ENCODE peak calls at places on chromosomes 3 and 15, in nine cellular contexts. I is thyroid gland, Y is HCT116, M is Peyer's patch, F is breast epithelium, J is stomach, S is adrenal gland, D is lower leg skin, Z is A549. N is an unnamed sample.

GRCh38 chr3:94875149-94875548 is 812.3 kb downstream of the NSUN3 start:
- DNase-seq in I (no peak), S (no peak), F (no peak), D (no peak), J (no peak), Y (no peak), Z (no peak), M (no peak), N (no peak)

GRCh38 chr3:61927332-61927731 is 366.0 kb downstream of the PTPRG start:
- DNase-seq in J (no peak), F (peak), D (peak), S (peak), M (no peak), I (peak), Z (no peak), Y (no peak), N (no peak)

GRCh38 chr15:83365370-83365938 is 81.0 kb upstream of the BNC1 start:
- DNase-seq in M (no peak), S (peak), Y (peak), J (no peak), F (no peak), I (peak), D (peak), Z (peak), N (no peak)

GRCh38 chr15:65902373-65902772 is 33.1 kb downstream of the RAB11A start:
- DNase-seq in S (peak), F (no peak), D (peak), Z (peak), I (peak), M (peak), Y (peak), J (peak), N (no peak)

GRCh38 chr3:30342319-30343060 is 263.9 kb upstream of the TGFBR2 start:
- DNase-seq in F (no peak), J (no peak), S (peak), Z (peak), D (peak), Y (peak), M (no peak), I (no peak), N (no peak)

GRCh38 chr15:55823699-55824098 is 80.7 kb upstream of the PRTG start:
- DNase-seq in J (no peak), F (no peak), Z (no peak), D (no peak), S (no peak), Y (no peak), M (no peak), I (no peak), N (no peak)

GRCh38 chr15:55916666-55917409 is 76.6 kb downstream of the NEDD4 start:
- DNase-seq in S (no peak), J (no peak), I (peak), F (no peak), D (no peak), Z (no peak), Y (no peak), M (no peak), N (no peak)

GRCh38 chr15:83057002-83057401 is 10.1 kb downstream of the BTBD1 start:
- DNase-seq in F (no peak), J (no peak), S (no peak), Y (no peak), Z (no peak), M (no peak), D (no peak), I (no peak), N (no peak)

GRCh38 chr3:171160326-171160725 is 133.8 kb upstream of the SLC2A2 start:
- DNase-seq in I (no peak), Z (no peak), F (no peak), J (no peak), D (no peak), M (no peak), Y (no peak), S (no peak), N (no peak)

GRCh38 chr3:38655708-38656300 is 6.3 kb upstream of the SCN5A start:
- DNase-seq in I (peak), D (no peak), F (no peak), S (no peak), Y (peak), M (no peak), J (no peak), Z (no peak), N (no peak)

GRCh38 chr3:66053009-66053782 is 14.5 kb upstream of the MAGI1 start:
- DNase-seq in D (no peak), Z (no peak), J (peak), M (no peak), Y (no peak), F (no peak), S (no peak), I (peak), N (no peak)

GRCh38 chr15:38370079-38370478 is 83.8 kb upstream of the FAM98B start:
- DNase-seq in F (no peak), D (no peak), Z (no peak), S (no peak), J (no peak), Y (no peak), M (no peak), I (no peak), N (no peak)

DNA sequence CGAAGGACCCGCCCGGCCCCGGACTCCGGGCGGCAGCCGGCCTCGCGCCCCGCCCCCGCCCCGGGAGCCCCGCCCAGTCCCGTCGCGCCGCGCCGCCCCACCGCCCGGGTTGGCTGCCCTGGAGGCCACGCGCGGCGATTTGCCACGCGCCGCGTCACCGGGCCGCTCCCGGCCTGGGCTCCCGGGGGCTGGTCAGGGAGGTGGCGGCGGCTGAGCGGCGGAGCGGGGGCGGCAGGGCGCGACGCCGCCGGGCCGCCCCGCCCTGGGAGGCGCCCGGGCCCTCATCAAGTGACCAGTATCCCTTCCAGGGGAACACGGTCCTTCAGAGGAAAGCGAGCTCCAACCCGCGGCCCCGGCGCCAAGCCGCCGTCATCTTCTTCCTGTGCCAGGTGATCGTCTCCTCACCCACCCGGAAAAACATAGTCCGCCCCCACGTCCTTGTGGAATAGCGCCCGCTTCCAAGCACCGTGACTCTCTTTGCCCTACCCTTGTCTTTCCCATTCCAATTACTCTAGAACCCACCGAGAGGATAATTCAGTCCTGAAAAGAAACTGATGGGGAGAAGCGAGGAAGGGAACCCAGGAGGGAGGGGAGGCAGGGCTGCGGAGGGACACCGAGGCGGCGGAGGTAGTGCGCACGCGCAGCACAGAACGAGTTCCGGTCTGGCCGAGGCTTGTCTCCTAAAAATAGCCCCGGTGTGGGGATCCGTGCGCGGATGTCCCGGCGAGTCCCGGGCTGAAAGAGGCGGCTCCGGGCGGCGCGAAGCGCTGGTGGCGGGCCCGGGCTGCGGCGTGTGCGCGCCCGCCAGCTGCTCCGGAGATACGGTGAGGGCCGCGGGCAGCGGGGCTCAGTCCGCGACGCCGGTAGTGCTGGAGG is at the start of gene MEF2A:
- DNase-seq in S (peak), F (peak), M (peak), Y (peak), D (peak), Z (peak), J (peak), I (peak), N (peak)
- TF ChIP-seq POLR2A in S (peak), F (peak), M (peak), Y (peak), D (peak), Z (peak), J (no peak), I (peak), N (peak)

DNA sequence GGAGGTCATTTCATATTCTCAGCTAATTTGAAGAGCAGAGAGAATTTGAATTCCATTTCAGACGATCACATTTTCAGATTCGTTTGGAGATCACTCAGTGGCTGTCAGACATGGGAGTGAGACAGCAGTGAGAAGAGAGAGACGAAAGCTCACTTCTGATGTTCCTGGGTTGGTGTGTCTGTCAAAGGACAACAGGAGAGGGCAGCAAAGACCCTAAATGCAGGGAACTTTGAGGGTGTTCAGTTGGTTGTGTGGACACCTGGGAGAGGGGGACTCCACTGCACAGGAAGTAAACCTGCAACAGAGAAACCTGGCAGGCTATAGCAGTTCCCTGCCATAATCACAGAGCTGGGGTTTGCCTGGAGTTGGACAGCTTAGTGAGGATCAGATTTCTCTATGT is 675.1 kb downstream of the SQOR start:
- DNase-seq in S (no peak), Y (no peak), D (no peak), J (no peak), Z (no peak), M (no peak), I (no peak), F (no peak), N (no peak)
- TF ChIP-seq POLR2A in S (no peak), Y (no peak), D (no peak), J (no peak), Z (no peak), M (no peak), I (no peak), F (no peak), N (no peak)

DNA sequence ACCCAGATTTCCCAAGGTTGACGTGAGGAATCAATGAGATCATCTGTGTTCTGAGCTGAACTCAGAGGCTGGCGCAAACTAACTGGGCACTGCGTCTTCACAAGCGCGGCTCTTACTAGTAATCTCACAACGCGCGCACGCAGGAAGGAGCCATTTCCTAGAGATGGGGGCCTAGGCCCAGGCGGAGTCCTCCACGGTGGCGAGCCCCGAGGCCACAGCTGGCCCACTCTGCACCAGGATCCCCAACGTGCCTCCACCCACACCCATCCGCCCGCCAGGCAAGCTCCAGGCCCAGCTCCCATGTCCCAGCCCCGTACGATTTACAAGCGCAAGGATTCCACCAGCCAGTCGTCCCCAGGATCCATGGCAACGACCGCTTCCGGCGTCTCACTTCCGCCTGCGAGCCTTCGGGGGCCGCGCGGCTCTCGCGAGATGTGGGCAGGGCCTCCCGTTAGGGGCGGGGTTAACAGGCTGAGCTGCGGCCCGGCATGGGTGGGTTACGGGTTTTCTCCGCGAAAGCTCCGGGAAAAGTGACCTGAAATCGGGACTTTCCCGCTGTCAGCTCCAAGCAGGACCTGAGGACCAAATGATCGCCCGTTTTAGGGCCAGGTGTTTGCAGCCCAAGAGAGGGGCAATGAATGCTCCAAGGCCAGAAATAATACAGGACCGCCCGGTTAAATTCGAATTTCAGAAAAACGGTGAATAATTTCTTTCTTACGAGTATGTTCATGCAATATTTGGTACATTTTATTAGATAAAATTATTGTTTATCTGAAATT is at the start of gene WDR73:
- DNase-seq in Z (peak), Y (peak), S (peak), D (peak), M (peak), I (peak), F (peak), J (peak), N (peak)
- TF ChIP-seq POLR2A in Z (peak), Y (peak), S (peak), D (no peak), M (no peak), I (peak), F (peak), J (no peak), N (peak)

DNA sequence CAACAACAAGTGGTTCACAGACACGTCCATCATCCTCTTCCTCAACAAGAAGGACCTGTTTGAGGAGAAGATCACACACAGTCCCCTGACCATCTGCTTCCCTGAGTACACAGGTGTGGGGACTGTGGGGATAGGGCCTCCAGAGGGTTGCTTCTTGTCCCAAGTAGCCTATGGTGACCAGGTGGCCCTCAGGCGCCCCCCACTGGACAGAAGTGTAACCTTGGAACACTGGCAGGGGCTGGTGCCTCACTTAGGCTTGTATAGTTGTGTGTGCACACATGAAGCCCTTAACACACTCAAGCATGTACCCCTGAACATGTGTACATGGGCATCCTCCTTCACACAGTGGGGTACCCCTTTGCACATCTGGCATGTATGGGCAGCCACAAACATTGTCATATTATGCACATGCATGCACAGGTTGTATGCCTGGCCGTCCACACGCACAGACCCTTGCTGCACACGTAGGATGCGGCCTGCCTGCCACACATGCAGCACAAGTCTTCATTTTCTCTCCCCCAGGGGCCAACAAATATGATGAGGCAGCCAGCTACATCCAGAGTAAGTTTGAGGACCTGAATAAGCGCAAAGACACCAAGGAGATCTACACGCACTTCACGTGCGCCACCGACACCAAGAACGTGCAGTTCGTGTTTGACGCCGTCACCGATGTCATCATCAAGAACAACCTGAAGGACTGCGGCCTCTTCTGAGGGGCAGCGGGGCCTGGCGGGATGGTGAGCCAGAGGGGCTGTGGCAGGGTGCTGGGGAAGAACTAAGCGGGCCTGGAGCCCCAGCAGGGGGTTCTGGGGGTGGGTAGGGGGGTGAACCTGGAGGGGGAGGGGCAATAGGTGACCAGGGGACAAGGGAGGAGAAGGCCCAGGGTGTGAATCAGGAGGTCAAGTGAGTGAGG is 11.7 kb upstream of the SEMA3B start:
- DNase-seq in D (no peak), F (no peak), I (no peak), M (peak), Y (no peak), S (no peak), J (peak), Z (no peak), N (no peak)
- TF ChIP-seq POLR2A in D (no peak), F (no peak), I (no peak), M (no peak), Y (no peak), S (no peak), J (no peak), Z (no peak), N (no peak)

DNA sequence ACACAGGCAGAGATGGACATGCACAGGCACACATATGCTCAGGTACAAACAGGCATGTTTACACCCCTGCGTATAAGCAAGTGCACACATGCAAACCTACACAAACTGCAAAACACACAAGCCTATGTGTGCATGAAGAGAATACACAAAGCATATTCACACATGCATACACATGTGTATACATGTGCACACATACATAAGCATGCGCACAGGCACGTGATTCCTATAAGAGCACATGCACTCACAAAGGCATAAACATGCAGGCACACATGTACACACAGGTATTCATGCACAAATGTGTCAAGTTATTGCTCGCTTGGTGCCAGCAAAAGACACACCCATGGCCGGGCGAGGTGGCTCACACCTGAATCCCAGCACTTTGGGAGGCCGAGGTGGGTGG is 1.4 kb upstream of the GNAT1 start:
- DNase-seq in D (no peak), I (no peak), F (no peak), M (no peak), J (no peak), Z (no peak), S (no peak), Y (no peak), N (no peak)
- TF ChIP-seq POLR2A in D (no peak), I (no peak), F (no peak), M (no peak), J (no peak), Z (no peak), S (no peak), Y (no peak), N (no peak)

DNA sequence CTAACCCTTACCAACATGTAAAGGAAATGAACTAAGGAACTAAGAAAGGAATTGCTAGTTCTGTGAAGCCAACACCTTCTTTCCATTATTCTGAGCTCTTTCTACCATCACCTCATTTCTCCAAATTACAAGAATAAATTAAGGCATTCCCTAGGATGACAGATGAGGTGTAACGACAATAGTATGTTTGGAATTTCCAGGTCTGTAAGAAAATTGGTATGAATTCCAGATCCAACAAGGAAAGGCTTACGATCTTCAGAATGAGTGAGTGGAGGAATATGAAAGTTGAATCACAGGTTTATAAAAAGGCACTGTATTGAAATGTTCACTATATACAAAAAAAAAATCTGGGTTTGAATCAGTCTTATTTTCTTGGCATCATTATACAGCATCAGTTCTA is 4.5 kb upstream of the NANOGP8 start:
- DNase-seq in F (no peak), J (no peak), Y (no peak), Z (no peak), D (no peak), M (no peak), S (no peak), I (no peak), N (no peak)
- TF ChIP-seq POLR2A in F (no peak), J (no peak), Y (no peak), Z (no peak), D (no peak), M (no peak), S (no peak), I (no peak), N (no peak)

GRCh38 chr3:179147571-179148445 is at the start of gene PIK3CA:
- DNase-seq in M (peak), I (peak), F (peak), D (peak), Z (peak), J (peak), S (peak), Y (peak), N (peak)
- TF ChIP-seq POLR2A in M (peak), I (peak), F (no peak), D (no peak), Z (peak), J (no peak), S (no peak), Y (peak), N (peak)

DNA sequence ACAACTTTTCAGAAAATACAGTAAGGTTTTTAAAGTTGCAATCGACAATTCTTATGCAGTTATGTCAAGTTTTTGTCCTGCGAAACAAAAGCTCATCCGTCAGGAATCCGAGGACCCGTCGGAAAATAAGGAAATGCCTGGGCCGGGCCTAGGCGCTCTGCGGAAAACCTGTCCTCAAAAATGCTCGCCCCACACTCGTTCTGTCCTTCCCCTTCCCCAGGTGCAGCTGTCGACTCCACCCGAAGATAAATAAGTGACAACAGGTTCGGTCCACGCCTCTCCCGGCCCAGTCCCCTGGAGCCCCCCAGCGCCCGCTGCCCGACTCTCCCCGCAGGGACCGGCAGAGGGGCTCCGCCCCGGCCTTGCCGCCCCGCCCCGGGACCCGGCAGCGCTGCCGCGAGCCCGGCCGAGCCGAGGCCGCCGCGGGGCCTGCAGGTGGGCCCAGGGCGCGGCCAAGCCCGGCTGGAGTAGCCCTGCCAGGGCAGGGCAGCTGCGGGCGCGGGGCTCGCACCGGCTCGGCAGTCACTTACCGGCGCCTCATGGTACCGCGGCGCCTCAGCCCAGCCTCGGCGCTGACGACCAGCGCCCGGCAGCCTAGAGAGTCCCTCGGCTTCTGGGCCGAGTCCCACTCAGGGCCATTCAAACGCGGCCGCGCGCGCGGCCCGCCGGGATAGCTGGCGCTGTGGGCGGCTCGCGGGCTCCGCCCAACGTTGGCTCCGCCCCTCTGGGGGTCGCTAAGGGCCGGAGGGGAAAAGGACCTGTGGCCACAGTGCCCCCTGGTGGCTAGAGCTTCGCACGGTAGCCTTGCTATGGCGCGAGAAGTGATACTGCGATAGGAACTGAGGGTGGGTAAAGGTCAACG is at the start of gene KATNBL1:
- DNase-seq in Z (peak), Y (peak), D (peak), I (peak), F (peak), S (peak), M (peak), J (peak), N (peak)
- TF ChIP-seq POLR2A in Z (peak), Y (peak), D (no peak), I (peak), F (peak), S (peak), M (peak), J (no peak), N (peak)